ENCODE peak calls at places on chromosomes 11 and 22, in six cellular contexts. P, L, S, Y, Q and H are unnamed samples.

GRCh38 chr11:81907996-81908395 is 825.7 kb downstream of the FAM181B start:
- DNase-seq in L (no peak), Q (no peak), P (no peak), S (no peak), Y (no peak), H (no peak)

GRCh38 chr22:29820941-29821789 is 16.9 kb downstream of the ASCC2 start:
- DNase-seq in L (peak), P (no peak), S (peak), Q (peak), Y (no peak), H (peak)

GRCh38 chr11:86245369-86246292 is 1.1 kb downstream of the EED start:
- DNase-seq in Y (peak), Q (no peak), L (no peak), P (no peak), S (peak), H (no peak)

GRCh38 chr11:69057801-69058200 is 9.1 kb downstream of the TPCN2 start:
- DNase-seq in S (no peak), L (no peak), Q (no peak), P (no peak), Y (no peak), H (no peak)

GRCh38 chr11:115151010-115151409 is 353.2 kb downstream of the CADM1 start:
- DNase-seq in Y (no peak), P (no peak), Q (no peak), L (no peak), S (no peak), H (no peak)

GRCh38 chr22:23213581-23214341 is 33.5 kb downstream of the BCR start:
- DNase-seq in L (no peak), P (no peak), S (peak), Q (no peak), Y (no peak), H (no peak)

GRCh38 chr22:19120829-19121630 is 1.2 kb downstream of the DGCR2 start:
- DNase-seq in Q (no peak), Y (peak), P (no peak), L (peak), S (no peak), H (no peak)

GRCh38 chr22:45009881-45010531 is at the start of gene PHF21B:
- DNase-seq in Y (peak), Q (peak), P (peak), L (no peak), S (peak), H (peak)

GRCh38 chr11:13012037-13012693 is 3.0 kb downstream of the RASSF10 start:
- DNase-seq in P (no peak), Y (peak), S (no peak), Q (no peak), L (peak), H (no peak)